ENCODE peak calls at places on chromosomes 6 and 20, in nine cellular contexts. One of them, this sample, is unnamed.

GRCh38 chr6:138446821-138447220 is 42.8 kb downstream of the HEBP2 start:
- DNase-seq in NCI-H1105: no peak
- DNase-seq in HEK293T: no peak
- DNase-seq in stimulated activated CD8-positive, alpha-beta memory T cell treated with anti-CD3 and anti-CD28 coated beads, Interleukin-7, amount 100 ng/mL, for 24 hours: no peak
- DNase-seq in foreskin fibroblast: no peak
- DNase-seq in EH: no peak
- DNase-seq in RKO: no peak
- DNase-seq in fibroblast of mammary gland: no peak
- DNase-seq in NCI-H510A treated with DMSO at 0.1 percent for 48 hours: no peak
- DNase-seq in this sample: no peak

GRCh38 chr6:52595796-52596130 is 18.9 kb upstream of the TRAM2 start:
- DNase-seq in stimulated activated CD8-positive, alpha-beta memory T cell treated with anti-CD3 and anti-CD28 coated beads, Interleukin-7, amount 100 ng/mL, for 24 hours: no peak
- DNase-seq in HEK293T: no peak
- DNase-seq in NCI-H510A treated with DMSO at 0.1 percent for 48 hours: no peak
- DNase-seq in RKO: no peak
- DNase-seq in NCI-H1105: no peak
- DNase-seq in fibroblast of mammary gland: peak
- DNase-seq in foreskin fibroblast: peak
- DNase-seq in EH: no peak
- DNase-seq in this sample: peak

GRCh38 chr6:45665859-45666258 is 288.1 kb upstream of the SUPT3H start:
- DNase-seq in RKO: no peak
- DNase-seq in NCI-H1105: no peak
- DNase-seq in fibroblast of mammary gland: no peak
- DNase-seq in HEK293T: no peak
- DNase-seq in EH: no peak
- DNase-seq in foreskin fibroblast: no peak
- DNase-seq in NCI-H510A treated with DMSO at 0.1 percent for 48 hours: no peak
- DNase-seq in stimulated activated CD8-positive, alpha-beta memory T cell treated with anti-CD3 and anti-CD28 coated beads, Interleukin-7, amount 100 ng/mL, for 24 hours: no peak
- DNase-seq in this sample: no peak

GRCh38 chr20:15613530-15613929 is 959.7 kb downstream of the KIF16B start:
- DNase-seq in foreskin fibroblast: no peak
- DNase-seq in NCI-H1105: no peak
- DNase-seq in stimulated activated CD8-positive, alpha-beta memory T cell treated with anti-CD3 and anti-CD28 coated beads, Interleukin-7, amount 100 ng/mL, for 24 hours: no peak
- DNase-seq in RKO: no peak
- DNase-seq in fibroblast of mammary gland: no peak
- DNase-seq in NCI-H510A treated with DMSO at 0.1 percent for 48 hours: no peak
- DNase-seq in HEK293T: no peak
- DNase-seq in EH: no peak
- DNase-seq in this sample: no peak

GRCh38 chr6:88982720-88983119 is 19.3 kb upstream of the RNGTT start:
- DNase-seq in stimulated activated CD8-positive, alpha-beta memory T cell treated with anti-CD3 and anti-CD28 coated beads, Interleukin-7, amount 100 ng/mL, for 24 hours: no peak
- DNase-seq in NCI-H1105: peak
- DNase-seq in RKO: peak
- DNase-seq in HEK293T: peak
- DNase-seq in fibroblast of mammary gland: peak
- DNase-seq in foreskin fibroblast: peak
- DNase-seq in NCI-H510A treated with DMSO at 0.1 percent for 48 hours: peak
- DNase-seq in EH: peak
- DNase-seq in this sample: peak

GRCh38 chr6:167056370-167056769 is 57.2 kb downstream of the CEP43 start:
- DNase-seq in RKO: no peak
- DNase-seq in EH: peak
- DNase-seq in HEK293T: no peak
- DNase-seq in NCI-H1105: no peak
- DNase-seq in fibroblast of mammary gland: peak
- DNase-seq in foreskin fibroblast: no peak
- DNase-seq in NCI-H510A treated with DMSO at 0.1 percent for 48 hours: no peak
- DNase-seq in stimulated activated CD8-positive, alpha-beta memory T cell treated with anti-CD3 and anti-CD28 coated beads, Interleukin-7, amount 100 ng/mL, for 24 hours: no peak
- DNase-seq in this sample: no peak

GRCh38 chr20:50930139-50931047 is 844 bp downstream of the ADNP start:
- DNase-seq in foreskin fibroblast: peak
- DNase-seq in HEK293T: no peak
- DNase-seq in EH: no peak
- DNase-seq in NCI-H1105: no peak
- DNase-seq in stimulated activated CD8-positive, alpha-beta memory T cell treated with anti-CD3 and anti-CD28 coated beads, Interleukin-7, amount 100 ng/mL, for 24 hours: no peak
- DNase-seq in fibroblast of mammary gland: no peak
- DNase-seq in RKO: no peak
- DNase-seq in NCI-H510A treated with DMSO at 0.1 percent for 48 hours: peak
- DNase-seq in this sample: no peak

GRCh38 chr20:57024849-57025248 is 241.6 kb downstream of the BMP7 start:
- DNase-seq in HEK293T: no peak
- DNase-seq in EH: peak
- DNase-seq in stimulated activated CD8-positive, alpha-beta memory T cell treated with anti-CD3 and anti-CD28 coated beads, Interleukin-7, amount 100 ng/mL, for 24 hours: no peak
- DNase-seq in fibroblast of mammary gland: no peak
- DNase-seq in foreskin fibroblast: no peak
- DNase-seq in NCI-H510A treated with DMSO at 0.1 percent for 48 hours: no peak
- DNase-seq in NCI-H1105: no peak
- DNase-seq in RKO: no peak
- DNase-seq in this sample: peak

GRCh38 chr6:37239950-37240713 is 17.4 kb upstream of the TBC1D22B start:
- DNase-seq in NCI-H1105: peak
- DNase-seq in HEK293T: peak
- DNase-seq in EH: peak
- DNase-seq in foreskin fibroblast: peak
- DNase-seq in fibroblast of mammary gland: peak
- DNase-seq in RKO: peak
- DNase-seq in NCI-H510A treated with DMSO at 0.1 percent for 48 hours: peak
- DNase-seq in stimulated activated CD8-positive, alpha-beta memory T cell treated with anti-CD3 and anti-CD28 coated beads, Interleukin-7, amount 100 ng/mL, for 24 hours: peak
- DNase-seq in this sample: peak

GRCh38 chr6:13463941-13464340 is 23.5 kb downstream of the GFOD1 start:
- DNase-seq in RKO: no peak
- DNase-seq in NCI-H1105: no peak
- DNase-seq in stimulated activated CD8-positive, alpha-beta memory T cell treated with anti-CD3 and anti-CD28 coated beads, Interleukin-7, amount 100 ng/mL, for 24 hours: no peak
- DNase-seq in fibroblast of mammary gland: no peak
- DNase-seq in NCI-H510A treated with DMSO at 0.1 percent for 48 hours: no peak
- DNase-seq in EH: no peak
- DNase-seq in HEK293T: no peak
- DNase-seq in foreskin fibroblast: no peak
- DNase-seq in this sample: no peak

GRCh38 chr20:10666221-10667076 is 7.3 kb downstream of the JAG1 start:
- DNase-seq in EH: no peak
- DNase-seq in stimulated activated CD8-positive, alpha-beta memory T cell treated with anti-CD3 and anti-CD28 coated beads, Interleukin-7, amount 100 ng/mL, for 24 hours: no peak
- DNase-seq in NCI-H510A treated with DMSO at 0.1 percent for 48 hours: no peak
- DNase-seq in fibroblast of mammary gland: no peak
- DNase-seq in foreskin fibroblast: no peak
- DNase-seq in HEK293T: no peak
- DNase-seq in NCI-H1105: no peak
- DNase-seq in RKO: no peak
- DNase-seq in this sample: peak

GRCh38 chr6:154276810-154277577 is 79.6 kb downstream of the IPCEF1 start:
- DNase-seq in stimulated activated CD8-positive, alpha-beta memory T cell treated with anti-CD3 and anti-CD28 coated beads, Interleukin-7, amount 100 ng/mL, for 24 hours: no peak
- DNase-seq in HEK293T: peak
- DNase-seq in RKO: peak
- DNase-seq in EH: peak
- DNase-seq in foreskin fibroblast: peak
- DNase-seq in NCI-H1105: peak
- DNase-seq in fibroblast of mammary gland: peak
- DNase-seq in NCI-H510A treated with DMSO at 0.1 percent for 48 hours: peak
- DNase-seq in this sample: peak

GRCh38 chr6:39769012-39769411 is 23.2 kb upstream of the DAAM2 start:
- DNase-seq in fibroblast of mammary gland: no peak
- DNase-seq in stimulated activated CD8-positive, alpha-beta memory T cell treated with anti-CD3 and anti-CD28 coated beads, Interleukin-7, amount 100 ng/mL, for 24 hours: no peak
- DNase-seq in NCI-H510A treated with DMSO at 0.1 percent for 48 hours: no peak
- DNase-seq in RKO: no peak
- DNase-seq in foreskin fibroblast: no peak
- DNase-seq in NCI-H1105: no peak
- DNase-seq in EH: no peak
- DNase-seq in HEK293T: no peak
- DNase-seq in this sample: no peak

GRCh38 chr20:57106692-57107091 is 159.7 kb downstream of the BMP7 start:
- DNase-seq in HEK293T: no peak
- DNase-seq in fibroblast of mammary gland: no peak
- DNase-seq in stimulated activated CD8-positive, alpha-beta memory T cell treated with anti-CD3 and anti-CD28 coated beads, Interleukin-7, amount 100 ng/mL, for 24 hours: no peak
- DNase-seq in foreskin fibroblast: no peak
- DNase-seq in NCI-H1105: no peak
- DNase-seq in EH: no peak
- DNase-seq in NCI-H510A treated with DMSO at 0.1 percent for 48 hours: no peak
- DNase-seq in RKO: no peak
- DNase-seq in this sample: no peak

GRCh38 chr6:71499667-71500066 is 211.1 kb downstream of the OGFRL1 start:
- DNase-seq in RKO: no peak
- DNase-seq in NCI-H510A treated with DMSO at 0.1 percent for 48 hours: no peak
- DNase-seq in NCI-H1105: no peak
- DNase-seq in stimulated activated CD8-positive, alpha-beta memory T cell treated with anti-CD3 and anti-CD28 coated beads, Interleukin-7, amount 100 ng/mL, for 24 hours: no peak
- DNase-seq in EH: peak
- DNase-seq in fibroblast of mammary gland: no peak
- DNase-seq in foreskin fibroblast: no peak
- DNase-seq in HEK293T: no peak
- DNase-seq in this sample: no peak

GRCh38 chr6:85868685-85869084 is 226.0 kb upstream of the SYNCRIP start:
- DNase-seq in stimulated activated CD8-positive, alpha-beta memory T cell treated with anti-CD3 and anti-CD28 coated beads, Interleukin-7, amount 100 ng/mL, for 24 hours: no peak
- DNase-seq in fibroblast of mammary gland: no peak
- DNase-seq in HEK293T: no peak
- DNase-seq in RKO: no peak
- DNase-seq in NCI-H1105: no peak
- DNase-seq in EH: no peak
- DNase-seq in foreskin fibroblast: no peak
- DNase-seq in NCI-H510A treated with DMSO at 0.1 percent for 48 hours: no peak
- DNase-seq in this sample: no peak

GRCh38 chr6:46606318-46606717 is 46.3 kb downstream of the CYP39A1 start:
- DNase-seq in foreskin fibroblast: peak
- DNase-seq in HEK293T: no peak
- DNase-seq in NCI-H1105: peak
- DNase-seq in NCI-H510A treated with DMSO at 0.1 percent for 48 hours: peak
- DNase-seq in fibroblast of mammary gland: peak
- DNase-seq in EH: no peak
- DNase-seq in stimulated activated CD8-positive, alpha-beta memory T cell treated with anti-CD3 and anti-CD28 coated beads, Interleukin-7, amount 100 ng/mL, for 24 hours: no peak
- DNase-seq in RKO: no peak
- DNase-seq in this sample: no peak

GRCh38 chr20:60117040-60117439 is 158.8 kb downstream of the CDH26 start:
- DNase-seq in RKO: no peak
- DNase-seq in NCI-H1105: no peak
- DNase-seq in HEK293T: no peak
- DNase-seq in EH: peak
- DNase-seq in NCI-H510A treated with DMSO at 0.1 percent for 48 hours: no peak
- DNase-seq in stimulated activated CD8-positive, alpha-beta memory T cell treated with anti-CD3 and anti-CD28 coated beads, Interleukin-7, amount 100 ng/mL, for 24 hours: no peak
- DNase-seq in fibroblast of mammary gland: peak
- DNase-seq in foreskin fibroblast: peak
- DNase-seq in this sample: peak

GRCh38 chr6:154274175-154274574 is 82.4 kb downstream of the IPCEF1 start:
- DNase-seq in RKO: no peak
- DNase-seq in foreskin fibroblast: no peak
- DNase-seq in EH: no peak
- DNase-seq in NCI-H510A treated with DMSO at 0.1 percent for 48 hours: no peak
- DNase-seq in NCI-H1105: no peak
- DNase-seq in fibroblast of mammary gland: no peak
- DNase-seq in stimulated activated CD8-positive, alpha-beta memory T cell treated with anti-CD3 and anti-CD28 coated beads, Interleukin-7, amount 100 ng/mL, for 24 hours: no peak
- DNase-seq in HEK293T: no peak
- DNase-seq in this sample: no peak

GRCh38 chr6:1641391-1641790 is 31.7 kb downstream of the FOXC1 start:
- DNase-seq in NCI-H1105: no peak
- DNase-seq in stimulated activated CD8-positive, alpha-beta memory T cell treated with anti-CD3 and anti-CD28 coated beads, Interleukin-7, amount 100 ng/mL, for 24 hours: no peak
- DNase-seq in HEK293T: no peak
- DNase-seq in foreskin fibroblast: no peak
- DNase-seq in NCI-H510A treated with DMSO at 0.1 percent for 48 hours: peak
- DNase-seq in EH: no peak
- DNase-seq in RKO: no peak
- DNase-seq in fibroblast of mammary gland: no peak
- DNase-seq in this sample: no peak

GRCh38 chr6:118781897-118782296 is 112.1 kb upstream of the ASF1A start:
- DNase-seq in RKO: no peak
- DNase-seq in foreskin fibroblast: no peak
- DNase-seq in NCI-H510A treated with DMSO at 0.1 percent for 48 hours: no peak
- DNase-seq in NCI-H1105: no peak
- DNase-seq in stimulated activated CD8-positive, alpha-beta memory T cell treated with anti-CD3 and anti-CD28 coated beads, Interleukin-7, amount 100 ng/mL, for 24 hours: no peak
- DNase-seq in HEK293T: no peak
- DNase-seq in EH: no peak
- DNase-seq in fibroblast of mammary gland: no peak
- DNase-seq in this sample: no peak

GRCh38 chr20:45303586-45304463 is 2.8 kb upstream of the RBPJL start:
- DNase-seq in NCI-H1105: no peak
- DNase-seq in foreskin fibroblast: no peak
- DNase-seq in HEK293T: no peak
- DNase-seq in NCI-H510A treated with DMSO at 0.1 percent for 48 hours: no peak
- DNase-seq in stimulated activated CD8-positive, alpha-beta memory T cell treated with anti-CD3 and anti-CD28 coated beads, Interleukin-7, amount 100 ng/mL, for 24 hours: no peak
- DNase-seq in fibroblast of mammary gland: peak
- DNase-seq in EH: no peak
- DNase-seq in RKO: peak
- DNase-seq in this sample: no peak

GRCh38 chr20:33415948-33416347 is 14.6 kb upstream of the CDK5RAP1 start:
- DNase-seq in fibroblast of mammary gland: peak
- DNase-seq in NCI-H510A treated with DMSO at 0.1 percent for 48 hours: peak
- DNase-seq in HEK293T: peak
- DNase-seq in RKO: peak
- DNase-seq in stimulated activated CD8-positive, alpha-beta memory T cell treated with anti-CD3 and anti-CD28 coated beads, Interleukin-7, amount 100 ng/mL, for 24 hours: no peak
- DNase-seq in foreskin fibroblast: peak
- DNase-seq in NCI-H1105: peak
- DNase-seq in EH: peak
- DNase-seq in this sample: no peak

GRCh38 chr6:8556370-8557018 is 121.1 kb upstream of the SLC35B3 start:
- DNase-seq in HEK293T: peak
- DNase-seq in foreskin fibroblast: peak
- DNase-seq in RKO: peak
- DNase-seq in NCI-H510A treated with DMSO at 0.1 percent for 48 hours: peak
- DNase-seq in NCI-H1105: peak
- DNase-seq in fibroblast of mammary gland: peak
- DNase-seq in stimulated activated CD8-positive, alpha-beta memory T cell treated with anti-CD3 and anti-CD28 coated beads, Interleukin-7, amount 100 ng/mL, for 24 hours: no peak
- DNase-seq in EH: peak
- DNase-seq in this sample: no peak

GRCh38 chr6:166419268-166419667 is 36.5 kb upstream of the MPC1 start:
- DNase-seq in stimulated activated CD8-positive, alpha-beta memory T cell treated with anti-CD3 and anti-CD28 coated beads, Interleukin-7, amount 100 ng/mL, for 24 hours: no peak
- DNase-seq in fibroblast of mammary gland: peak
- DNase-seq in HEK293T: no peak
- DNase-seq in NCI-H1105: no peak
- DNase-seq in NCI-H510A treated with DMSO at 0.1 percent for 48 hours: no peak
- DNase-seq in EH: peak
- DNase-seq in foreskin fibroblast: peak
- DNase-seq in RKO: no peak
- DNase-seq in this sample: no peak

GRCh38 chr20:25196701-25197120 is 1.2 kb downstream of the ENTPD6 start:
- DNase-seq in RKO: no peak
- DNase-seq in HEK293T: peak
- DNase-seq in stimulated activated CD8-positive, alpha-beta memory T cell treated with anti-CD3 and anti-CD28 coated beads, Interleukin-7, amount 100 ng/mL, for 24 hours: no peak
- DNase-seq in NCI-H510A treated with DMSO at 0.1 percent for 48 hours: peak
- DNase-seq in foreskin fibroblast: no peak
- DNase-seq in fibroblast of mammary gland: no peak
- DNase-seq in NCI-H1105: peak
- DNase-seq in EH: no peak
- DNase-seq in this sample: peak

GRCh38 chr6:159726196-159726917 is 949 bp upstream of the WTAP start:
- DNase-seq in RKO: no peak
- DNase-seq in NCI-H510A treated with DMSO at 0.1 percent for 48 hours: no peak
- DNase-seq in stimulated activated CD8-positive, alpha-beta memory T cell treated with anti-CD3 and anti-CD28 coated beads, Interleukin-7, amount 100 ng/mL, for 24 hours: no peak
- DNase-seq in NCI-H1105: peak
- DNase-seq in foreskin fibroblast: no peak
- DNase-seq in fibroblast of mammary gland: peak
- DNase-seq in HEK293T: no peak
- DNase-seq in EH: no peak
- DNase-seq in this sample: no peak

GRCh38 chr6:49513153-49513989 is 13.6 kb downstream of the GLYATL3 start:
- DNase-seq in stimulated activated CD8-positive, alpha-beta memory T cell treated with anti-CD3 and anti-CD28 coated beads, Interleukin-7, amount 100 ng/mL, for 24 hours: no peak
- DNase-seq in NCI-H1105: no peak
- DNase-seq in EH: peak
- DNase-seq in NCI-H510A treated with DMSO at 0.1 percent for 48 hours: no peak
- DNase-seq in fibroblast of mammary gland: peak
- DNase-seq in HEK293T: no peak
- DNase-seq in foreskin fibroblast: peak
- DNase-seq in RKO: no peak
- DNase-seq in this sample: no peak

GRCh38 chr20:57770852-57771746 is 61.3 kb upstream of the PMEPA1 start:
- DNase-seq in fibroblast of mammary gland: no peak
- DNase-seq in foreskin fibroblast: no peak
- DNase-seq in HEK293T: no peak
- DNase-seq in NCI-H1105: no peak
- DNase-seq in RKO: no peak
- DNase-seq in NCI-H510A treated with DMSO at 0.1 percent for 48 hours: no peak
- DNase-seq in EH: no peak
- DNase-seq in stimulated activated CD8-positive, alpha-beta memory T cell treated with anti-CD3 and anti-CD28 coated beads, Interleukin-7, amount 100 ng/mL, for 24 hours: no peak
- DNase-seq in this sample: no peak

GRCh38 chr6:54655162-54655561 is 191.4 kb upstream of the FAM83B start:
- DNase-seq in fibroblast of mammary gland: no peak
- DNase-seq in NCI-H1105: peak
- DNase-seq in foreskin fibroblast: no peak
- DNase-seq in EH: no peak
- DNase-seq in RKO: no peak
- DNase-seq in HEK293T: no peak
- DNase-seq in NCI-H510A treated with DMSO at 0.1 percent for 48 hours: peak
- DNase-seq in stimulated activated CD8-positive, alpha-beta memory T cell treated with anti-CD3 and anti-CD28 coated beads, Interleukin-7, amount 100 ng/mL, for 24 hours: no peak
- DNase-seq in this sample: peak

GRCh38 chr20:37337208-37337955 is 8.6 kb upstream of the SRC start:
- DNase-seq in NCI-H510A treated with DMSO at 0.1 percent for 48 hours: no peak
- DNase-seq in HEK293T: no peak
- DNase-seq in fibroblast of mammary gland: no peak
- DNase-seq in EH: no peak
- DNase-seq in RKO: no peak
- DNase-seq in foreskin fibroblast: no peak
- DNase-seq in stimulated activated CD8-positive, alpha-beta memory T cell treated with anti-CD3 and anti-CD28 coated beads, Interleukin-7, amount 100 ng/mL, for 24 hours: no peak
- DNase-seq in NCI-H1105: no peak
- DNase-seq in this sample: peak

This sample was measured in DMS79 treated with DMSO at 0.1 percent for 48 hours.